ENCODE peak calls at places on chromosomes 3 and 15, in seven cellular contexts. G is GM12864, J is AG20443, T is EL, W is left cardiac atrium, H is A172, N is activated T-helper 1 cell treated with Interleukin-2 at 50 U/mL for 16 hours. Q is an unnamed sample.
A peak's percentile ranks its signal among the peaks of the same experiment; 100 is the strongest.

GRCh38 chr3:195859061-195859845 is 47.5 kb upstream of the MUC4 start:
- DNase-seq in G (peak; percentile 21), J (peak; percentile 85), T (peak; percentile 63), W (peak; percentile 67), H (peak; percentile 46), N (peak; percentile 57), Q (peak; percentile 56)

GRCh38 chr15:98954411-98954810 is 53.2 kb downstream of the PGPEP1L start:
- DNase-seq in G (no peak), J (peak; percentile 92), T (peak; percentile 90), W (peak; percentile 86), H (peak; percentile 70), N (no peak), Q (no peak)

GRCh38 chr3:195153121-195153520 is 117.8 kb downstream of the XXYLT1 start:
- DNase-seq in G (no peak), J (no peak), T (no peak), W (no peak), H (no peak), N (no peak), Q (no peak)

GRCh38 chr3:61807865-61808276 is 246.5 kb downstream of the PTPRG start:
- DNase-seq in G (no peak), J (peak; percentile 18), T (no peak), W (no peak), H (no peak), N (no peak), Q (no peak)

GRCh38 chr3:123025642-123026521 is 1.7 kb downstream of the SEMA5B start:
- DNase-seq in G (no peak), J (peak; percentile 32), T (peak; percentile 14), W (peak; percentile 31), H (no peak), N (no peak), Q (no peak)

GRCh38 chr3:25283596-25283995 is 144.5 kb upstream of the RARB start:
- DNase-seq in G (no peak), J (no peak), T (no peak), W (no peak), H (no peak), N (no peak), Q (no peak)

GRCh38 chr3:78041486-78041885 is 1001.6 kb downstream of the ROBO2 start:
- DNase-seq in G (no peak), J (no peak), T (peak; percentile 2), W (no peak), H (no peak), N (no peak), Q (no peak)

GRCh38 chr3:190531406-190531805 is 17.5 kb downstream of the IL1RAP start:
- DNase-seq in G (no peak), J (no peak), T (no peak), W (no peak), H (no peak), N (no peak), Q (no peak)

GRCh38 chr3:56157693-56158092 is 310.6 kb downstream of the ERC2 start:
- DNase-seq in G (peak; percentile 1), J (peak; percentile 80), T (peak; percentile 78), W (peak; percentile 22), H (peak; percentile 59), N (no peak), Q (no peak)